ENCODE peak calls at places on chromosomes 1 and 21, in five cellular contexts. G is heart right ventricle, L is psoas muscle, T is choroid plexus epithelial cell, Y is tibial artery. V is an unnamed sample.

GRCh38 chr1:220164116-220164515 is 70.2 kb downstream of the IARS2 start:
- DNase-seq in G (no peak), L (no peak), T (no peak), Y (no peak), V (no peak)

GRCh38 chr1:176469450-176469985 is 6.5 kb downstream of the PAPPA2 start:
- DNase-seq in G (no peak), L (no peak), T (peak), Y (no peak), V (peak)

GRCh38 chr1:231951399-231951798 is 324.8 kb downstream of the DISC1 start:
- DNase-seq in G (no peak), L (no peak), T (no peak), Y (no peak), V (no peak)

GRCh38 chr1:183543619-183544204 is 46.5 kb downstream of the NCF2 start:
- DNase-seq in G (no peak), L (no peak), T (peak), Y (no peak), V (peak)

GRCh38 chr1:150281758-150282557 is at the start of gene CIART:
- DNase-seq in G (peak), L (peak), T (peak), Y (peak), V (peak)

GRCh38 chr1:228982637-228983036 is 247.4 kb downstream of the RHOU start:
- DNase-seq in G (no peak), L (no peak), T (no peak), Y (no peak), V (no peak)

GRCh38 chr1:3772027-3772714 is 378 bp upstream of the SMIM1 start:
- DNase-seq in G (peak), L (peak), T (peak), Y (peak), V (peak)

GRCh38 chr1:48027533-48027835 is 30.3 kb upstream of the TRABD2B start:
- DNase-seq in G (no peak), L (no peak), T (no peak), Y (no peak), V (no peak)

GRCh38 chr1:52259886-52260285 is 106.1 kb downstream of the CC2D1B start:
- DNase-seq in G (no peak), L (no peak), T (no peak), Y (no peak), V (no peak)

GRCh38 chr1:59549903-59550302 is 253.0 kb downstream of the FGGY start:
- DNase-seq in G (no peak), L (peak), T (peak), Y (peak), V (peak)

GRCh38 chr1:207823880-207824566 is 72.2 kb downstream of the CD46 start:
- DNase-seq in G (peak), L (peak), T (peak), Y (peak), V (peak)

GRCh38 chr1:156371553-156372264 is 2.7 kb downstream of the RHBG start:
- DNase-seq in G (peak), L (peak), T (peak), Y (peak), V (peak)

GRCh38 chr21:16037386-16037785 is 307.6 kb downstream of the USP25 start:
- DNase-seq in G (no peak), L (no peak), T (peak), Y (no peak), V (no peak)

GRCh38 chr21:42461881-42462877 is 33.8 kb downstream of the RSPH1 start:
- DNase-seq in G (no peak), L (no peak), T (no peak), Y (no peak), V (no peak)

GRCh38 chr1:202270871-202271326 is 70.8 kb downstream of the UBE2T start:
- DNase-seq in G (no peak), L (no peak), T (no peak), Y (no peak), V (no peak)

GRCh38 chr1:50978852-50979781 is 9.1 kb downstream of the CDKN2C start:
- DNase-seq in G (no peak), L (no peak), T (no peak), Y (no peak), V (no peak)

GRCh38 chr1:34412597-34413392 is 236.1 kb downstream of the C1orf94 start:
- DNase-seq in G (no peak), L (no peak), T (no peak), Y (no peak), V (no peak)

GRCh38 chr1:20322825-20323612 is 32.3 kb downstream of the VWA5B1 start:
- DNase-seq in G (no peak), L (no peak), T (peak), Y (no peak), V (no peak)

GRCh38 chr1:17016317-17016661 is 4.6 kb upstream of the ATP13A2 start:
- DNase-seq in G (no peak), L (no peak), T (peak), Y (no peak), V (no peak)

GRCh38 chr1:101136739-101137138 is 100.1 kb upstream of the S1PR1 start:
- DNase-seq in G (no peak), L (no peak), T (peak), Y (no peak), V (no peak)

GRCh38 chr1:229480500-229480899 is 27.6 kb downstream of the NUP133 start:
- DNase-seq in G (no peak), L (no peak), T (no peak), Y (no peak), V (no peak)

GRCh38 chr1:47189844-47190562 is at the start of gene PDZK1IP1:
- DNase-seq in G (peak), L (peak), T (peak), Y (peak), V (no peak)

GRCh38 chr1:98668733-98669132 is 7.2 kb downstream of the SNX7 start:
- DNase-seq in G (no peak), L (no peak), T (no peak), Y (peak), V (no peak)

GRCh38 chr1:45543599-45544417 is 6.8 kb upstream of the AKR1A1 start:
- DNase-seq in G (peak), L (peak), T (peak), Y (peak), V (no peak)

GRCh38 chr1:231329483-231329882 is 8.2 kb downstream of the EXOC8 start:
- DNase-seq in G (no peak), L (no peak), T (no peak), Y (no peak), V (no peak)

GRCh38 chr1:21237386-21238088 is 52.7 kb downstream of the ECE1 start:
- DNase-seq in G (peak), L (no peak), T (no peak), Y (no peak), V (no peak)

GRCh38 chr1:89854140-89854539 is 33.3 kb downstream of the LRRC8D start:
- DNase-seq in G (no peak), L (no peak), T (no peak), Y (no peak), V (no peak)
- H3K4me3 ChIP-seq in G (no peak), L (no peak), T (no peak), Y (no peak), V (no peak)

DNA sequence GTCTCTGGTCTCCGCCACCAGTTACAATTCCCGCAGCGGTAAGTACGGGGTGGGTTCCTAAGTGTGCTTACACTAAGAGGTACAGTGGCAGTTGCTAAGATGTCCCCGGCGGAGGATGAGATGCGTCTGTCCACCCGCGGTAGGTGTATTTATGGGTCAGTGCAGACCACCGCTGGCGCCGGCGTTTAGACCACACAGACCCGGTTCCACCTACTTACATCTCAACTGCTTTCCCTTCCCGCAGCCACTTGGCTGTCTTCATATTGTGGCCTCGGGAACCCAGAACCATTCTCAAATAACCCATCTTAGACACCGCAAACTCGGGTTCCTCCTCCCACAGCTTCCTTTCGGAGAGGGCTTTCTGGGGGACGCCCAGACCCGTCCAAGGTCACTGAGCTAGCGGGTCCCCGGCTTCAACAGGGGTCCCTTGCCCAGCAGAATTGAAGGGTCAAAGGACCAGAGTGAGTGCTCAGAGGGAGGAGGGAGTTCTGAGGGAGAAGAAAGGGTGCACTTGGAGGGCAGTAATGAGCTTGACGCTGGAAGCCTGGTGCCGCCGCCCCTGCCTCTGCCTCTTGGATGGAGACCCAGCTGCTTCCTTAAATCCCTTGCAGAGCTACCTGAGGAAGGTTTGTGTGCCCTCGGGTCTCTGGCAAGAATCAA is 8.6 kb downstream of the NR5A2 start:
- DNase-seq in G (no peak), L (no peak), T (no peak), Y (no peak), V (no peak)
- H3K4me3 ChIP-seq in G (no peak), L (no peak), T (no peak), Y (no peak), V (no peak)

GRCh38 chr1:221881805-221882581 is 140.1 kb upstream of the DUSP10 start:
- DNase-seq in G (no peak), L (no peak), T (no peak), Y (no peak), V (no peak)
- H3K4me3 ChIP-seq in G (no peak), L (no peak), T (no peak), Y (no peak), V (no peak)

DNA sequence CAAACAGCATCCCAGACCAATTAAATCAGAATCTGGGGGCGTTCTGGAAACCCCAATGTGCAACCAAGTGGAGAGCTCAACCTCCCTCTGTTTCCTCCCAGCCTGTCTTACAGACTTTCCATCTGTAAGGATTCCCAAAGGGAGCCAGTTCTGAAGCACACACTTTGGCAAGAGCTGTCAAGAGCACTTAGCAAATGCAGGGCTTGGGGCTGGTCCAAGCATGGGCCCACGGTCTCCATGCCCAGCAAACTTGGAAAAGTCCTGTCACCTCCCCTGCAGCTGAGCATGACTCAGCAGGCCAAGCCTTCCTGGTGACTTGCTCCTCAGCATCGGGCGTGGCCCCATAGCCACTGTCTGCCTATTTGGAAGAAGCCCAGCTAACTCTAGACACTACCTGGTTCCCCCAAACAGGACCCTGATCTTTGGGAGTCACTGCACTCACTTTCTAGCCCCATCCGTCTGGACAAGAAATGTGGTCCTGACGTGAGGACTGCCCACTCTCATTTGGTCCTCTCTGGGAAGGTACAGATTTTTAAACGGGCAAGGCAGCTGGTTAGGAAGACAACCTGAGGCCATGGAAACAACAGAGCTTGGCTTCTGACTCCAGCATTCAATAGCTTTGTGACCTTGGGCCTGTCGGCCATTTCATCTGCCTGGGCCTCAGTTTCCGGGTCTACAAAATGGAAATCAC is 16.9 kb downstream of the SLC2A1 start:
- DNase-seq in G (peak), L (peak), T (peak), Y (peak), V (peak)
- H3K4me3 ChIP-seq in G (no peak), L (no peak), T (no peak), Y (no peak), V (no peak)

DNA sequence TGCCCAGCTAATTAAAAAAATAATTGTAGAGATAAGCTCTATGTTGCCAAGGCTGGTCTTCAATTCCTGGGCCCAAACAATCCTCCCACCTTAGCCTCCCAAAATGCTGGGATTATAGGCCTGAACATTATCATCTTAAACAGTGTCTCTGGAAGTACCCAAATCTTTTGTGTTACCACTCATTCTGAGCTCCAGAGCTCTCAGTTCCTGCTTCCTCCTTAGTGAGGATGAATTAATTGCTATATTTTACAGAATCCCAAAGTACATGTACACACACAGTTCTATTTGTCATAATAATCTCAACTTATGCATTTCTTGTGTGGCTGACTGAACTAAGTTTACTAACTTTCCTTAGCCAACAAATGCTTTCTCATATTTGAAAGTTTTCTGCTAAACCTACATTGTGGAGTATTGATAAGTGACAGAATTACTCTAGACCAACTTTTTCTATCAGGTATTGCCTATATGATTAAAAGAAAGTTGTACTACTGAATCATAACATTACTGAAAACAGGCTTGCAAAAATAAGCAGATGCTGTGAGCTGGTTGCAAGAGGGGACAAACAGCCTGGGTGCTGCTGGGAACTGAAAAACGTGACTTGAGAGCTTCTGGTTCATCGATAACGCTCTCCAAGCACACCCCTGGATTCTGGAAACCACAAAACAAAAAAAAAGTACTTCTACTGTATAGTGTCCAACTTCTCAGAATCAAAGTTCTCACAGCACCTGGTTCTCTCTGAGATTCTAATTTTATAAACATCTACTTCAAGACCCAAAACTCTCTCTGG is 15.3 kb downstream of the VAV3 start:
- DNase-seq in G (no peak), L (no peak), T (no peak), Y (no peak), V (no peak)
- H3K4me3 ChIP-seq in G (no peak), L (no peak), T (no peak), Y (no peak), V (no peak)

GRCh38 chr1:31579374-31579773 is 3.1 kb downstream of the TINAGL1 start:
- DNase-seq in G (no peak), L (no peak), T (peak), Y (no peak), V (no peak)
- H3K4me3 ChIP-seq in G (peak), L (peak), T (no peak), Y (peak), V (no peak)

GRCh38 chr1:24859063-24860010 is 70.7 kb downstream of the RUNX3 start:
- DNase-seq in G (no peak), L (no peak), T (no peak), Y (no peak), V (no peak)

GRCh38 chr1:24856787-24857527 is 73.1 kb downstream of the RUNX3 start:
- DNase-seq in G (no peak), L (no peak), T (no peak), Y (no peak), V (no peak)

GRCh38 chr1:24858277-24858676 is 71.8 kb downstream of the RUNX3 start:
- DNase-seq in G (no peak), L (no peak), T (no peak), Y (no peak), V (no peak)

GRCh38 chr1:24855474-24855873 is 74.6 kb downstream of the RUNX3 start:
- DNase-seq in G (no peak), L (no peak), T (no peak), Y (no peak), V (no peak)

DNA sequence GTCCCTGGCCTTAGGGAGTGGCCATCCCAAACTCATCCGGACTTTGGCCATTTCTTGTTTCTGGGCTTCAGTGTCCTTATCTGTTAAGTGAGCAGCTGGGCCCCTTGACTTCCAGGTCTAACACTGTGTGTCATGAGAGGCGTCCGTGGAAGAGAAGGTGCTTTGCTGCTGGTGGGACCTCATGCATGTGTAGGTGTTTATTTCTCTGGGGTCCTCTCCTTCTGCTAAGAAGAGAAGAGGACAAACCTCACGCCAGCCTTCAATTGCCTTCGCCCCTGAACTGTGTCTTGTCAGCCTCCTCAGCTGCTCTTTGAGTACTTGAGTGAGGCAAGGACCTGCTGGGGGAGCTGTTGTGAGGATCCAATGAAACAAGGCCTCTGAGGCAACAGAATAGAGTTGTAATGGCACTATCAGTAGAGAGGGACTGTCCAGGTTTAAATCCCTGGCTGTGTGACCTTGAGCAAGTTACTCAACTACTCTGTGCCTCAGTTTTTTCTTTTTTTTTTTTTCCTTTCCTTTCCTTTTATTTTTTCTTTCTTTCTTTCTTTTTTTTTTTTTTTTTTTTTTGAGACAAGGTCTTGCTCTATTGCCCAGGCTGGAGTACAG is 72.4 kb downstream of the RUNX3 start:
- DNase-seq in G (no peak), L (no peak), T (no peak), Y (no peak), V (no peak)
- H3K4me3 ChIP-seq in G (no peak), L (no peak), T (no peak), Y (no peak), V (no peak)

GRCh38 chr1:30809514-30810263 is 52.1 kb upstream of the LAPTM5 start:
- DNase-seq in G (no peak), L (no peak), T (peak), Y (no peak), V (peak)

GRCh38 chr1:30806381-30807317 is 49.1 kb upstream of the LAPTM5 start:
- DNase-seq in G (no peak), L (no peak), T (no peak), Y (no peak), V (no peak)

GRCh38 chr1:30808067-30808662 is 50.6 kb upstream of the LAPTM5 start:
- DNase-seq in G (no peak), L (no peak), T (no peak), Y (no peak), V (no peak)

GRCh38 chr1:30805301-30806003 is 47.9 kb upstream of the LAPTM5 start:
- DNase-seq in G (no peak), L (no peak), T (no peak), Y (no peak), V (no peak)

GRCh38 chr1:30807318-30808066 is 49.9 kb upstream of the LAPTM5 start:
- DNase-seq in G (peak), L (peak), T (peak), Y (no peak), V (peak)
- H3K4me3 ChIP-seq in G (no peak), L (no peak), T (no peak), Y (no peak), V (no peak)

DNA sequence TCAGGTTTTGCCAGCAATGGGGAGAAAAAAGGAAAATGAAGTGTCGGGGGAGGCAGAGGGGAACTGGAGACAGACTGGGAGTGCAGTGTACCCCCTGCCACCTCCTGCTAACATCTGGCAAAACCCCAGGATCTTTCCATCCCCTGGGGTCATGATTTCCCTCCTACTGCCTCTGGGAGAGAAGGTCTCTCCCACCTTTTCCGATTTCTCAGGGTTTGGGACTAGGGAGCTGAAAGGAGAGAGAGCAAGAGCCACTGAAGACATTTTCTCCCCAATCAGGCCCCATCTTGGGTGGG is 5.1 kb downstream of the FHL3 start:
- DNase-seq in G (no peak), L (no peak), T (no peak), Y (no peak), V (no peak)
- H3K4me3 ChIP-seq in G (no peak), L (peak), T (no peak), Y (peak), V (peak)

GRCh38 chr1:8023287-8023994 is 2.7 kb downstream of the ERRFI1 start:
- DNase-seq in G (no peak), L (no peak), T (peak), Y (no peak), V (no peak)

GRCh38 chr1:8024329-8024728 is 1.8 kb downstream of the ERRFI1 start:
- DNase-seq in G (no peak), L (no peak), T (no peak), Y (no peak), V (no peak)

GRCh38 chr1:8021676-8022266 is 4.3 kb downstream of the ERRFI1 start:
- DNase-seq in G (no peak), L (no peak), T (peak), Y (no peak), V (no peak)

GRCh38 chr1:8023995-8024313 is 2.2 kb downstream of the ERRFI1 start:
- DNase-seq in G (no peak), L (no peak), T (peak), Y (no peak), V (no peak)

GRCh38 chr1:8022395-8023286 is 3.5 kb downstream of the ERRFI1 start:
- DNase-seq in G (no peak), L (no peak), T (peak), Y (no peak), V (no peak)
- H3K4me3 ChIP-seq in G (no peak), L (peak), T (peak), Y (peak), V (peak)